ENCODE peak calls at places on chromosomes 2 and 18, in four cellular contexts. One of them, this sample, is unnamed.

GRCh38 chr2:218194880-218195279 is 22.1 kb upstream of the ARPC2 start:
- DNase-seq in psoas muscle: no peak
- DNase-seq in right cardiac atrium: peak; percentile 19
- DNase-seq in choroid plexus epithelial cell: no peak
- DNase-seq in this sample: no peak

GRCh38 chr2:33620-34019 is 12.7 kb downstream of the FAM110C start:
- DNase-seq in psoas muscle: no peak
- DNase-seq in right cardiac atrium: no peak
- DNase-seq in choroid plexus epithelial cell: no peak
- DNase-seq in this sample: no peak

GRCh38 chr2:201432038-201432437 is 19.2 kb downstream of the TRAK2 start:
- DNase-seq in psoas muscle: no peak
- DNase-seq in right cardiac atrium: no peak
- DNase-seq in choroid plexus epithelial cell: peak; percentile 72
- DNase-seq in this sample: no peak

GRCh38 chr2:171547720-171548119 is 25.4 kb downstream of the CYBRD1 start:
- DNase-seq in psoas muscle: no peak
- DNase-seq in right cardiac atrium: no peak
- DNase-seq in choroid plexus epithelial cell: no peak
- DNase-seq in this sample: no peak

GRCh38 chr2:161522796-161523195 is 101.4 kb upstream of the SLC4A10 start:
- DNase-seq in psoas muscle: no peak
- DNase-seq in right cardiac atrium: no peak
- DNase-seq in choroid plexus epithelial cell: no peak
- DNase-seq in this sample: no peak

GRCh38 chr2:127105656-127106456 is 1.1 kb downstream of the BIN1 start:
- DNase-seq in psoas muscle: peak; percentile 80
- DNase-seq in right cardiac atrium: no peak
- DNase-seq in choroid plexus epithelial cell: peak; percentile 60
- DNase-seq in this sample: peak; percentile 77

GRCh38 chr18:57806891-57807280 is 3.8 kb upstream of the ATP8B1 start:
- DNase-seq in psoas muscle: no peak
- DNase-seq in right cardiac atrium: no peak
- DNase-seq in choroid plexus epithelial cell: peak; percentile 49
- DNase-seq in this sample: no peak

GRCh38 chr18:383135-383534 is 115.3 kb upstream of the THOC1 start:
- DNase-seq in psoas muscle: no peak
- DNase-seq in right cardiac atrium: no peak
- DNase-seq in choroid plexus epithelial cell: no peak
- DNase-seq in this sample: no peak

GRCh38 chr2:217393585-217394032 is 533.7 kb upstream of the TNP1 start:
- DNase-seq in psoas muscle: peak; percentile 82
- DNase-seq in right cardiac atrium: peak; percentile 57
- DNase-seq in choroid plexus epithelial cell: no peak
- DNase-seq in this sample: no peak

GRCh38 chr18:14089781-14090180 is 42.5 kb downstream of the ZNF519 start:
- DNase-seq in psoas muscle: no peak
- DNase-seq in right cardiac atrium: no peak
- DNase-seq in choroid plexus epithelial cell: no peak
- DNase-seq in this sample: no peak

GRCh38 chr2:23541453-23542334 is 156.7 kb downstream of the KLHL29 start:
- DNase-seq in psoas muscle: no peak
- DNase-seq in right cardiac atrium: no peak
- DNase-seq in choroid plexus epithelial cell: no peak
- DNase-seq in this sample: no peak

GRCh38 chr2:27249891-27250651 is 12.8 kb downstream of the SLC30A3 start:
- DNase-seq in psoas muscle: peak; percentile 81
- DNase-seq in right cardiac atrium: peak; percentile 57
- DNase-seq in choroid plexus epithelial cell: peak; percentile 61
- DNase-seq in this sample: peak; percentile 85

GRCh38 chr2:215812966-215813365 is 200.4 kb downstream of the MREG start:
- DNase-seq in psoas muscle: no peak
- DNase-seq in right cardiac atrium: no peak
- DNase-seq in choroid plexus epithelial cell: peak; percentile 71
- DNase-seq in this sample: no peak

GRCh38 chr18:7198326-7198725 is 32.6 kb upstream of the LRRC30 start:
- DNase-seq in psoas muscle: no peak
- DNase-seq in right cardiac atrium: no peak
- DNase-seq in choroid plexus epithelial cell: peak; percentile 58
- DNase-seq in this sample: no peak

GRCh38 chr18:48996901-48997463 is 46.2 kb upstream of the SMAD7 start:
- DNase-seq in psoas muscle: peak; percentile 36
- DNase-seq in right cardiac atrium: no peak
- DNase-seq in choroid plexus epithelial cell: peak; percentile 93
- DNase-seq in this sample: no peak

GRCh38 chr2:201406077-201406662 is 45.1 kb downstream of the TRAK2 start:
- DNase-seq in psoas muscle: no peak
- DNase-seq in right cardiac atrium: no peak
- DNase-seq in choroid plexus epithelial cell: peak; percentile 89
- DNase-seq in this sample: no peak

GRCh38 chr2:233458031-233458610 is 103.8 kb downstream of the DGKD start:
- DNase-seq in psoas muscle: peak; percentile 21
- DNase-seq in right cardiac atrium: no peak
- DNase-seq in choroid plexus epithelial cell: no peak
- DNase-seq in this sample: no peak

GRCh38 chr2:172877826-172878225 is 142.2 kb downstream of the RAPGEF4 start:
- DNase-seq in psoas muscle: no peak
- DNase-seq in right cardiac atrium: no peak
- DNase-seq in choroid plexus epithelial cell: peak; percentile 38
- DNase-seq in this sample: no peak

GRCh38 chr2:98556634-98557033 is 51.7 kb downstream of the COA5 start:
- DNase-seq in psoas muscle: no peak
- DNase-seq in right cardiac atrium: no peak
- DNase-seq in choroid plexus epithelial cell: no peak
- DNase-seq in this sample: no peak

GRCh38 chr2:151616760-151617339 is 117.4 kb downstream of the NEB start:
- DNase-seq in psoas muscle: no peak
- DNase-seq in right cardiac atrium: no peak
- DNase-seq in choroid plexus epithelial cell: no peak
- DNase-seq in this sample: no peak

GRCh38 chr18:12329125-12329698 is 21.2 kb downstream of the TUBB6 start:
- DNase-seq in psoas muscle: no peak
- DNase-seq in right cardiac atrium: no peak
- DNase-seq in choroid plexus epithelial cell: no peak
- DNase-seq in this sample: peak; percentile 53
- H3K4me3 ChIP-seq in psoas muscle: no peak overlapping the region
- H3K4me3 ChIP-seq in right cardiac atrium: no peak overlapping the region
- H3K4me3 ChIP-seq in choroid plexus epithelial cell: no peak overlapping the region
- H3K4me3 ChIP-seq in this sample: no peak overlapping the region

DNA sequence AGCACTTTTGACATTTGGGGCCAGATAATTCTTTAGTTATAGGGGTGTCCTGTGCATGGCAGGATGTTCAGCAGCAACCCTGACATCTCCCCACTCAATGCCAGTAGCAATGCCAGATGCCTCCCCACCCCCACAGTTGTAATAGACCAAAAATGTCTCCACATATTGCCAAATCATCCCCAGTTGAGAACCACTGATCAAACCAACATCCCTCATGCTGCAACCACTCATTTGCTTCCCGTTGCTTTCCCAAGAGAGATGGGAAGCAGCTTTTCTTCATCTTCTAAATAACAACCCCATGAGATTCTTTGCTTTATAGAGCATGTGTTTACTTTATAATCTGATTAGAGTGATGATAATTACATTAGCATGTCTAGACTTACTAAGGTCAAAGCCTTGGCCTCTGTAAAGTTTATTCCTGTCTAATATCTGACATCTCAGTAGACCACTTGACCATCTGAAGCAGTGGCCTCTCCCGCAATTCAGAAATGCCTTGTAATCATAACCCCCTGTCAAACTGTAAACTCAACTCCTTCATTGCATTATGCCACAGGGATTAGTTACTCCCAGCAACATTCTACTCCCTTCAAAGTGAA is 28.7 kb upstream of the C1D start:
- DNase-seq in psoas muscle: no peak
- DNase-seq in right cardiac atrium: no peak
- DNase-seq in choroid plexus epithelial cell: no peak
- DNase-seq in this sample: no peak
- H3K4me3 ChIP-seq in psoas muscle: no peak overlapping the region
- H3K4me3 ChIP-seq in right cardiac atrium: no peak overlapping the region
- H3K4me3 ChIP-seq in choroid plexus epithelial cell: no peak overlapping the region
- H3K4me3 ChIP-seq in this sample: no peak overlapping the region

GRCh38 chr2:41698787-41699422 is 348.9 kb upstream of the PKDCC start:
- DNase-seq in psoas muscle: peak; percentile 55
- DNase-seq in right cardiac atrium: peak; percentile 45
- DNase-seq in choroid plexus epithelial cell: peak; percentile 33
- DNase-seq in this sample: peak; percentile 63
- H3K4me3 ChIP-seq in psoas muscle: no peak overlapping the region
- H3K4me3 ChIP-seq in right cardiac atrium: no peak overlapping the region
- H3K4me3 ChIP-seq in choroid plexus epithelial cell: no peak overlapping the region
- H3K4me3 ChIP-seq in this sample: no peak overlapping the region

DNA sequence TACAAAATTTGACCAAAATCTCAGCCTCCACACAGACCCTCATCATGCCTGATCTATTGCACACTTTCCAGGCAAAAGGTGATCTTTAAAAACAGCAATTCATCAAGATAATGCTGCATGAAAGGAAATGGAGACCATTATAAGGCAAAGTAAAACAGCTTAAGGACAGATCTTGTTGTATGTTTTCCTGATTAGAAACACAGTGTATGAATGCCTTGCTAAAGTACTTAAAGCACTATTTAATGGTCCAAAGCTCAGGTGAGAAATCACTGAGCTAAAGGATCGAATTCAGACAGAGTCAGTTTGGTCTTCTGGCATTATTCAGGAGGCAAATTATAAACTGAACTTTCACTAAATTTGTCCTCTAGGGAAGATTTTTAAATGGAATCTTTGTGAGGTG is 18.7 kb upstream of the FTCDNL1 start:
- DNase-seq in psoas muscle: no peak
- DNase-seq in right cardiac atrium: no peak
- DNase-seq in choroid plexus epithelial cell: no peak
- DNase-seq in this sample: no peak
- H3K4me3 ChIP-seq in psoas muscle: peak overlapping the region; percentile 50
- H3K4me3 ChIP-seq in right cardiac atrium: no peak overlapping the region
- H3K4me3 ChIP-seq in choroid plexus epithelial cell: no peak overlapping the region
- H3K4me3 ChIP-seq in this sample: no peak overlapping the region

DNA sequence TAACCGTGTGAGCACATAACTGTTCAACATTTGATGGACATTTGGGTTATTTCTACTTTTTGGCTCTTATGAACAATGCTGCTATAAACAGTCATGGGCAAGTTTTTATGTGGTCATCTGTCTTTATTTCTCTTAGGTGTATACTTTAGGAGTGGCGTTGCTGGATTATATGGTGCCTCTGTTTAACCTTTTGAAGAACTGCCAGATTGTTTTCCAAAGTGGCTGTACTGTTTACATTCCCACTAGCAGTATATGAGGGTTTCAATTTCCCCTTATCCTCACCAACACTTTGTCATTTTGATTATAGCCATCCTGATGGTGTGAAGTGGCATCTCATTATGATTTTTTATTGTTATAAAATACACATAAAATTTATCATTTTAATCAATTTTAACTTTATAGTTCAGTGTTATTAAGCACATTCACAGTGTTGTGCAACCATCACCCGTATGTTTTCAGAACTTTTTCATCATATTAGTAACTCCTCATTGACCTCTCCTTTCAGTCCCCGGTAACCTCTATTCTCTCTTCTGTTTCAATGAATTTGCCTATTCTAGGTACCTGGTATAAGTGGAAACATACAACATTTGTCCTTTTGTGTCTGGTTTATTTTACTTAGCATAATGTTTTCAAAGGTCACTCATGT is 55.4 kb downstream of the EML4 start:
- DNase-seq in psoas muscle: no peak
- DNase-seq in right cardiac atrium: no peak
- DNase-seq in choroid plexus epithelial cell: peak; percentile 33
- DNase-seq in this sample: no peak
- H3K4me3 ChIP-seq in psoas muscle: no peak overlapping the region
- H3K4me3 ChIP-seq in right cardiac atrium: no peak overlapping the region
- H3K4me3 ChIP-seq in choroid plexus epithelial cell: no peak overlapping the region
- H3K4me3 ChIP-seq in this sample: no peak overlapping the region

DNA sequence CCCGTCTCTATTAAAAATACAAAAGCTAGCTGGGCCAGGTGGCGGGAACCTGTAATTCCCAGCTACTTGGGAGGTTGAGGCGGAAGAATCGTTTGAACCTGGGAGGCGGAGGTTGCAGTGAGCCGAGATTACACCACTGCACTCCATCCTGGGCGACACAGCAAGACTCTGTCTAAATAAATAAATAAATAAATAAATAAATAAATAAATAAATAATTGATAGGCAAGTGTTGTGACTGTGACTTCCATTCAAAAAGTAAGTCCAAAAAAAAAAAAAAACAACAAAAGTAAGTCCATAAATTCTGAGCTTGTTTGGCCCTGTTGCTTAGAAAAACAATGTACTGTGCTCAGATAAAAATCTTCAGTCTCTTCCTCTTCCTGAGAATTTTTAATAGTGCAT is 2.2 kb downstream of the STON1 start:
- DNase-seq in psoas muscle: no peak
- DNase-seq in right cardiac atrium: no peak
- DNase-seq in choroid plexus epithelial cell: no peak
- DNase-seq in this sample: no peak
- H3K4me3 ChIP-seq in psoas muscle: no peak overlapping the region
- H3K4me3 ChIP-seq in right cardiac atrium: no peak overlapping the region
- H3K4me3 ChIP-seq in choroid plexus epithelial cell: no peak overlapping the region
- H3K4me3 ChIP-seq in this sample: peak overlapping the region; percentile 83

GRCh38 chr2:160467086-160467485 is 26.5 kb downstream of the RBMS1 start:
- DNase-seq in psoas muscle: no peak
- DNase-seq in right cardiac atrium: no peak
- DNase-seq in choroid plexus epithelial cell: no peak
- DNase-seq in this sample: no peak

GRCh38 chr2:160463245-160463644 is 30.4 kb downstream of the RBMS1 start:
- DNase-seq in psoas muscle: no peak
- DNase-seq in right cardiac atrium: no peak
- DNase-seq in choroid plexus epithelial cell: no peak
- DNase-seq in this sample: no peak

GRCh38 chr2:160464017-160464416 is 29.6 kb downstream of the RBMS1 start:
- DNase-seq in psoas muscle: no peak
- DNase-seq in right cardiac atrium: no peak
- DNase-seq in choroid plexus epithelial cell: no peak
- DNase-seq in this sample: no peak

GRCh38 chr2:160464996-160465395 is 28.6 kb downstream of the RBMS1 start:
- DNase-seq in psoas muscle: no peak
- DNase-seq in right cardiac atrium: no peak
- DNase-seq in choroid plexus epithelial cell: no peak
- DNase-seq in this sample: no peak

DNA sequence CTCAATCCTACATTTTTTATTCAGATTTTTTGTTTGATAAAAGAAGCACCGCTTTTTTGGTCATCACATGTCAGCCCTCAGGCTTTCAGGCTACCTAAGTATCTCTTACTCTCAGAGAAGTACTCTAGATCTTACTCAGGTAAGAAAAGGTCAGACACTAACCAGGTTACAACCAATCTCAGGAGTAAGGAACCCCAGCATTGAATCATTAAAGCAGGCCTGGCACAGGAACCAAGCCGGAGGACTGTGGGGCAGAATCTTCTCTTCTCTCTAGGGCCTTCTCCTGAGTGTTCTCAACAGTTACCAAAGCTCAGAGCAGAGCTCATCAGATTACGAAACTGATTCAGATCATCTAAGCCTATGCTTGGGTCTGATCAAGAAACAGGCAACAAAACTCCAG is 28.2 kb downstream of the RBMS1 start:
- DNase-seq in psoas muscle: no peak
- DNase-seq in right cardiac atrium: no peak
- DNase-seq in choroid plexus epithelial cell: no peak
- DNase-seq in this sample: no peak
- H3K4me3 ChIP-seq in psoas muscle: no peak overlapping the region
- H3K4me3 ChIP-seq in right cardiac atrium: no peak overlapping the region
- H3K4me3 ChIP-seq in choroid plexus epithelial cell: no peak overlapping the region
- H3K4me3 ChIP-seq in this sample: no peak overlapping the region

This sample was measured in upper lobe of right lung.